ENCODE peak calls at places on chromosomes 7 and 10, in six cellular contexts. W, U, J, O, X and B are unnamed samples.

GRCh38 chr7:148697256-148697841 is 1.4 kb upstream of the CUL1 start:
- DNase-seq in W (peak; percentile 47), U (no peak), J (no peak), O (peak; percentile 68), X (peak; percentile 63), B (peak; percentile 80)

GRCh38 chr7:94393251-94393758 is 1.4 kb upstream of the COL1A2 start:
- DNase-seq in W (no peak), U (no peak), J (no peak), O (peak; percentile 63), X (peak; percentile 56), B (peak; percentile 74)

GRCh38 chr7:2399848-2400587 is 3.4 kb upstream of the CHST12 start:
- DNase-seq in W (peak; percentile 84), U (peak; percentile 80), J (no peak), O (peak; percentile 99), X (peak; percentile 95), B (peak; percentile 95)

GRCh38 chr7:74455933-74456332 is 2.2 kb downstream of the GTF2IRD1 start:
- DNase-seq in W (no peak), U (no peak), J (no peak), O (peak; percentile 18), X (no peak), B (peak; percentile 50)

GRCh38 chr7:18753972-18754610 is 258.5 kb downstream of the HDAC9 start:
- DNase-seq in W (no peak), U (no peak), J (no peak), O (peak; percentile 94), X (peak; percentile 94), B (peak; percentile 86)

GRCh38 chr10:43230101-43230908 is 36.6 kb downstream of the RASGEF1A start:
- DNase-seq in W (no peak), U (no peak), J (no peak), O (no peak), X (no peak), B (no peak)

GRCh38 chr10:116146374-116146773 is 126.6 kb downstream of the GFRA1 start:
- DNase-seq in W (no peak), U (no peak), J (no peak), O (no peak), X (peak; percentile 30), B (no peak)

GRCh38 chr7:93364806-93365205 is 132.6 kb downstream of the VPS50 start:
- DNase-seq in W (no peak), U (no peak), J (no peak), O (no peak), X (no peak), B (no peak)

GRCh38 chr7:47804767-47805545 is 143.3 kb downstream of the PKD1L1 start:
- DNase-seq in W (no peak), U (no peak), J (no peak), O (peak; percentile 34), X (peak; percentile 75), B (no peak)

GRCh38 chr10:95290446-95290800 is 380 bp downstream of the PDLIM1 start:
- DNase-seq in W (no peak), U (no peak), J (no peak), O (no peak), X (no peak), B (no peak)

GRCh38 chr7:128833148-128833938 is 3.1 kb downstream of the FLNC start:
- DNase-seq in W (peak; percentile 70), U (no peak), J (no peak), O (peak; percentile 86), X (peak; percentile 88), B (peak; percentile 89)

GRCh38 chr7:114574384-114574783 is 159.8 kb downstream of the FOXP2 start:
- DNase-seq in W (no peak), U (peak; percentile 11), J (no peak), O (peak; percentile 69), X (peak; percentile 45), B (peak; percentile 19)

GRCh38 chr10:76115471-76116155 is 684.2 kb downstream of the LRMDA start:
- DNase-seq in W (no peak), U (no peak), J (no peak), O (no peak), X (no peak), B (no peak)

GRCh38 chr7:100674441-100675407 is 1.2 kb downstream of the GNB2 start:
- DNase-seq in W (no peak), U (peak; percentile 63), J (no peak), O (peak; percentile 23), X (no peak), B (peak; percentile 47)

GRCh38 chr7:124856299-124856888 is 73.2 kb downstream of the POT1 start:
- DNase-seq in W (no peak), U (no peak), J (no peak), O (peak; percentile 68), X (peak; percentile 61), B (peak; percentile 15)

GRCh38 chr7:57638651-57639050 is 188.7 kb downstream of the ZNF716 start:
- DNase-seq in W (no peak), U (no peak), J (no peak), O (no peak), X (no peak), B (no peak)

GRCh38 chr7:26127411-26127810 is 24.6 kb upstream of the NFE2L3 start:
- DNase-seq in W (no peak), U (no peak), J (no peak), O (no peak), X (no peak), B (no peak)

GRCh38 chr10:76492026-76492425 is 1060.6 kb downstream of the LRMDA start:
- DNase-seq in W (no peak), U (no peak), J (no peak), O (peak; percentile 94), X (peak; percentile 75), B (peak; percentile 73)

GRCh38 chr7:83325083-83325482 is 162.4 kb upstream of the PCLO start:
- DNase-seq in W (no peak), U (no peak), J (no peak), O (no peak), X (no peak), B (no peak)

GRCh38 chr10:664248-664647 is 25.2 kb downstream of the DIP2C start:
- DNase-seq in W (no peak), U (no peak), J (no peak), O (no peak), X (no peak), B (no peak)

GRCh38 chr7:132030161-132030568 is 473.7 kb upstream of the PODXL start:
- DNase-seq in W (no peak), U (peak; percentile 71), J (no peak), O (no peak), X (no peak), B (no peak)

GRCh38 chr7:98400538-98401427 is at the start of gene BAIAP2L1:
- DNase-seq in W (no peak), U (peak; percentile 99), J (peak; percentile 82), O (peak; percentile 72), X (peak; percentile 49), B (peak; percentile 47)

GRCh38 chr7:129227646-129228578 is 3.1 kb downstream of the AHCYL2 start:
- DNase-seq in W (no peak), U (peak; percentile 39), J (no peak), O (no peak), X (peak; percentile 11), B (no peak)

GRCh38 chr10:79106251-79106650 is 37.5 kb downstream of the ZMIZ1 start:
- DNase-seq in W (no peak), U (no peak), J (no peak), O (no peak), X (no peak), B (no peak)

GRCh38 chr10:34505338-34505737 is 309.8 kb downstream of the PARD3 start:
- DNase-seq in W (no peak), U (no peak), J (no peak), O (peak; percentile 82), X (no peak), B (peak; percentile 34)

GRCh38 chr7:4083513-4083912 is 598.6 kb upstream of the FOXK1 start:
- DNase-seq in W (no peak), U (no peak), J (no peak), O (no peak), X (no peak), B (no peak)

GRCh38 chr7:157700237-157701005 is 363.6 kb downstream of the DNAJB6 start:
- DNase-seq in W (no peak), U (no peak), J (no peak), O (no peak), X (no peak), B (no peak)
- TF ChIP-seq CTCF in W (no peak), U (no peak), J (no peak), O (no peak), X (no peak), B (no peak)

GRCh38 chr7:90933984-90934383 is 330.2 kb upstream of the FZD1 start:
- DNase-seq in W (peak; percentile 60), U (peak; percentile 86), J (no peak), O (no peak), X (no peak), B (no peak)

GRCh38 chr7:90933041-90933440 is 331.2 kb upstream of the FZD1 start:
- DNase-seq in W (no peak), U (no peak), J (no peak), O (no peak), X (no peak), B (no peak)

DNA sequence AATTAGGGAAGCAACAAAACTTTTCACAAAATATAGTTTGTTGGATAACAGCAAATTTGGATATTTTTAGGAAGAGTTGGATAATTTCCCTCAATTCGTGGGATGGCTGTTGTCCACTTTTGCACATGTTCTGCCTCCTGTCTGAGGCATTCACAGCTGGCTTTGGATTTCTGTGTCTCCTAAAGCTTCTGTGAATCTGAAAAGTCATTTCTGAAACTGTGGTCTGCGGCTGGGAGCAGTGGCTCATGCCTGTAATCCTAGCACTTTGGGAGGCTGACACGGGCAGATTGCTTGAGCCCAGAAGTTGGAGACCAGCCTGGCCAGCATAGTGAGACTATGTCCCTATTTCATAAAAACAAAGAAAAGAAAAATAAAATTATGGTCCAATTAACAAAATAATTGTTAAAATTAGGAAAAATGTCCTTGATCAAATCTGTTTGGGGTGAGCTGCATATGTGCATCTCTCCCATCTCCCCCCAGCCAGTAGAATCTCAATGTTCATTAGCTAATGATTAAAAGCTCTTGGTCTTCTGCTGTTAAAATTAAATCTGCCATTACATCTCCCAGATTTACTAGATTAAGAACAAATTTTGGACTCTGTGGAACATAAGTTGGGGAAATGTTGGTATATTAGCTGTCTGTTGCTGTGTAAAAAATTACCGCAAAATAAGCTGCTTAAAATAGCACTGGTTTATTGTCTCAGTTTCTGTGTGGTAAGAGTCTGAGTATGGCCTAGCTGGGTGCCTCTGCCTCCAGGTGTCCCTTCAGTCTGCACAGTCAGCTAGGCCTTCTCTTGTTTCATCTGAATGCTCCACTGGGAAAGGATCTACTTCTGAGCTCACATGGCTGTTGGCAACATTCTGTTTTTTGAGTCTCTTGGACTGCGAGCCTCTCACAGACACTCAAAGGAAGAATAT is 332.0 kb upstream of the FZD1 start:
- DNase-seq in W (no peak), U (no peak), J (no peak), O (peak; percentile 21), X (no peak), B (peak; percentile 23)
- TF ChIP-seq CTCF in W (no peak), U (no peak), J (no peak), O (no peak), X (no peak), B (no peak)

GRCh38 chr7:787332-788240 is 44.7 kb upstream of the SUN1 start:
- DNase-seq in W (no peak), U (no peak), J (no peak), O (no peak), X (no peak), B (no peak)
- TF ChIP-seq CTCF in W (no peak), U (no peak), J (no peak), O (peak; percentile 16), X (no peak), B (no peak)

GRCh38 chr10:71260622-71261325 is 48.4 kb downstream of the UNC5B start:
- DNase-seq in W (no peak), U (no peak), J (no peak), O (peak; percentile 88), X (peak; percentile 96), B (peak; percentile 93)
- TF ChIP-seq CTCF in W (no peak), U (no peak), J (no peak), O (peak; percentile 33), X (peak; percentile 24), B (no peak)